ENCODE peak calls at places on chromosomes 2 and 18, in six cellular contexts. P is transverse colon, O is right lobe of liver, T is HCT116, V is prostate gland, M is heart left ventricle. A is an unnamed sample.

GRCh38 chr2:199861116-199861774 is 10.3 kb upstream of the FTCDNL1 start:
- DNase-seq in P (no peak), O (no peak), T (peak), V (no peak), M (no peak), A (peak)

GRCh38 chr2:4354678-4355077 is 651.3 kb downstream of the DCDC2C start:
- DNase-seq in P (no peak), O (no peak), T (no peak), V (no peak), M (no peak), A (peak)

GRCh38 chr2:138670734-138671133 is 109.5 kb downstream of the NXPH2 start:
- DNase-seq in P (no peak), O (no peak), T (no peak), V (no peak), M (no peak), A (no peak)

GRCh38 chr2:238077292-238077691 is 16.5 kb downstream of the SCLY start:
- DNase-seq in P (no peak), O (no peak), T (no peak), V (no peak), M (no peak), A (no peak)

GRCh38 chr2:168851674-168852320 is 38.4 kb downstream of the SPC25 start:
- DNase-seq in P (no peak), O (no peak), T (peak), V (no peak), M (no peak), A (peak)

GRCh38 chr2:240512109-240512485 is 45.7 kb downstream of the ANKMY1 start:
- DNase-seq in P (no peak), O (no peak), T (no peak), V (no peak), M (no peak), A (no peak)

GRCh38 chr2:130987519-130988425 is 105.5 kb downstream of the FAM168B start:
- DNase-seq in P (no peak), O (no peak), T (no peak), V (no peak), M (no peak), A (no peak)

GRCh38 chr18:49135871-49136270 is 185.1 kb upstream of the SMAD7 start:
- DNase-seq in P (no peak), O (no peak), T (no peak), V (no peak), M (no peak), A (no peak)

GRCh38 chr2:139813340-139813739 is 1033.2 kb upstream of the NXPH2 start:
- DNase-seq in P (no peak), O (no peak), T (no peak), V (no peak), M (no peak), A (no peak)

GRCh38 chr2:39523308-39524044 is 86.4 kb upstream of the MAP4K3 start:
- DNase-seq in P (no peak), O (no peak), T (peak), V (no peak), M (no peak), A (no peak)

GRCh38 chr2:102425441-102426132 is 2.6 kb downstream of the IL18RAP start:
- DNase-seq in P (no peak), O (no peak), T (no peak), V (no peak), M (no peak), A (no peak)

GRCh38 chr2:233007270-233007669 is 5.8 kb downstream of the NGEF start:
- DNase-seq in P (no peak), O (no peak), T (no peak), V (no peak), M (no peak), A (no peak)

GRCh38 chr2:165287083-165287778 is 48.0 kb downstream of the SCN2A start:
- DNase-seq in P (no peak), O (no peak), T (no peak), V (no peak), M (no peak), A (no peak)

GRCh38 chr2:64692401-64692800 is 38.7 kb upstream of the SERTAD2 start:
- DNase-seq in P (no peak), O (no peak), T (no peak), V (no peak), M (no peak), A (no peak)

GRCh38 chr2:144508162-144508765 is 11.7 kb downstream of the ZEB2 start:
- DNase-seq in P (no peak), O (no peak), T (no peak), V (no peak), M (no peak), A (peak)

GRCh38 chr2:43222472-43223146 is 3.8 kb downstream of the ZFP36L2 start:
- DNase-seq in P (no peak), O (peak), T (no peak), V (no peak), M (no peak), A (peak)

GRCh38 chr2:45184606-45185005 is 175.4 kb upstream of the SIX2 start:
- DNase-seq in P (no peak), O (no peak), T (peak), V (no peak), M (no peak), A (no peak)

GRCh38 chr2:138707424-138708074 is 72.6 kb downstream of the NXPH2 start:
- DNase-seq in P (no peak), O (no peak), T (no peak), V (no peak), M (no peak), A (no peak)

GRCh38 chr2:120445431-120446143 is 99.7 kb downstream of the INHBB start:
- DNase-seq in P (no peak), O (no peak), T (peak), V (no peak), M (no peak), A (no peak)

GRCh38 chr2:163281717-163282116 is 443.1 kb upstream of the KCNH7 start:
- DNase-seq in P (no peak), O (no peak), T (no peak), V (no peak), M (no peak), A (no peak)

GRCh38 chr2:148876589-148877402 is 1.8 kb downstream of the KIF5C start:
- DNase-seq in P (peak), O (peak), T (no peak), V (peak), M (no peak), A (no peak)

GRCh38 chr18:54607213-54607934 is 16.3 kb downstream of the DYNAP start:
- DNase-seq in P (peak), O (no peak), T (no peak), V (peak), M (no peak), A (no peak)

GRCh38 chr2:16437189-16437588 is 228.4 kb downstream of the CYRIA start:
- DNase-seq in P (no peak), O (no peak), T (no peak), V (no peak), M (no peak), A (no peak)

GRCh38 chr2:141900826-141901225 is 230.0 kb downstream of the LRP1B start:
- DNase-seq in P (no peak), O (no peak), T (no peak), V (no peak), M (no peak), A (no peak)
- TF ChIP-seq POLR2A in P (no peak), O (no peak), T (no peak), V (no peak), M (no peak), A (no peak)

GRCh38 chr2:46995844-46996243 is 80.2 kb upstream of the MCFD2 start:
- DNase-seq in P (no peak), O (no peak), T (no peak), V (no peak), M (no peak), A (no peak)

GRCh38 chr2:46993501-46993900 is 77.9 kb upstream of the MCFD2 start:
- DNase-seq in P (no peak), O (no peak), T (no peak), V (no peak), M (no peak), A (no peak)

GRCh38 chr2:46991985-46992384 is 76.4 kb upstream of the MCFD2 start:
- DNase-seq in P (no peak), O (no peak), T (no peak), V (no peak), M (no peak), A (no peak)

GRCh38 chr2:46990231-46990588 is 74.6 kb upstream of the MCFD2 start:
- DNase-seq in P (no peak), O (no peak), T (no peak), V (no peak), M (no peak), A (no peak)

DNA sequence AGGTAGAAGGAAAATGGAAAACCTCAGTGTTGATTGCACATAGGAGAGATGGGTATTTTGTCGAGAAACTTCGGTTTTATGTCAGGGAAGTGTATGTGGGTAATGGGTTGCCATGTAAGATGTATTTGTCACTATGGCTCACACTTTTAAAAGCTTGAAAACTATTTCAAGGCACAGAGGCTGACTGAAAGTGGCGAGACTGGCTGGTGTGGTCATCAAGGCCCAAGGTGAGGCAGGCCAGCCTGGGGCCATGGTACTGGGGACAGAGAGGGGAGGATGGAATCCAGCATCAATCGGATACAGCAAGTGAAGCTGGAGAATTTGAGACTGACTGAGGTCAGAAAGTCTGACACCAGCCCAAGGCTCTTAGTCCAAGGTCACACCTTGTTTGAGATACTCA is 77.2 kb upstream of the MCFD2 start:
- DNase-seq in P (no peak), O (no peak), T (no peak), V (no peak), M (no peak), A (no peak)
- TF ChIP-seq POLR2A in P (no peak), O (no peak), T (no peak), V (no peak), M (no peak), A (no peak)

GRCh38 chr2:95024306-95024880 is 1.1 kb upstream of the MAL start:
- DNase-seq in P (no peak), O (no peak), T (no peak), V (no peak), M (no peak), A (no peak)

GRCh38 chr2:95027369-95027720 is 1.8 kb downstream of the MAL start:
- DNase-seq in P (no peak), O (no peak), T (no peak), V (no peak), M (no peak), A (no peak)

GRCh38 chr2:95024960-95025405 is 525 bp upstream of the MAL start:
- DNase-seq in P (no peak), O (no peak), T (no peak), V (no peak), M (no peak), A (no peak)

GRCh38 chr2:95025406-95026319 is at the start of gene MAL:
- DNase-seq in P (no peak), O (no peak), T (no peak), V (no peak), M (no peak), A (no peak)

DNA sequence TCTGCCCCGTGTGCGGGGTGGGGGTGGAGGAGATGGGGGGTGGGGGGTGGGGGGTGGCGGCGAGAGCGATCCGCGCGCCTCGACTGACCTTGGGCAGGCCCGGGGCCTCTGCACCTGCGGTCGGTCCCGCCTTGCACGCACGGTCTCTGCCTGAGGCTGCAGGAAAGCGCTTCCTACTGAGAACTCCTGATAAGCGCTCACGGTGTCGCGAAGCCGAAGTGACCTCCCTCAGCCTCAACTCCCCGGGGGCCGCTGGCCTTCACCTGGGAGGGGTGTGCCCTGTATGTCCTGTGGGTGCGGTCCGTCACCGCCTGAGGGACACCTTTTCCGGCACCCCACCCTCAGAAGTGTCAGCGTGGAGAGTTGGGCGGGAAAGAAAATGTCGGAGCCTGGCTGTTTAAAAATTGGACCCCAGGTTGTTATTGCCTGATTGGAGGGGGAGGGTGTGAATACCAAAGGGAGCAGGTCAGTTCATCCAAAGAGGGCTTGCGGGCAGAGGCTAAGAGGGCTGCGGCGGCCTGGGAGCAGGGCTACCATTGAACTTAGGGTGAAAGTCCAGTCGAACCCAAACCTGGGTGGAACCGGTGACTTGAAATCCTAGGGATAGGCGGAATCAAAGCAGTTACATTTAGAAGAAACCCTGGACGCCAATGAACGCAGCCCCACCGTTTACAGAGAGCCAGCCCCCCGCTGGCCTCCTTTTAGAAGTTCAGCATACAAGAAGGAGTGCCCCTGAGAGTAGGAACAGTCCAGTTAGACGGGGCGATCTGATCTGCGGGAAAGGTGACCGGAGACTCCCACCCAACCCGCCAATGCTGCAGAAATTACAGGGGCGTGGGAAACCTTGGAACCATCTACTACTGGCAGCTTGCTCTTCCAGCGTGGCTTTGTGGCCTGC is 1.2 kb downstream of the MAL start:
- DNase-seq in P (no peak), O (peak), T (no peak), V (no peak), M (no peak), A (no peak)
- TF ChIP-seq POLR2A in P (no peak), O (no peak), T (no peak), V (no peak), M (no peak), A (no peak)

GRCh38 chr2:176103634-176104337 is 3.3 kb upstream of the HOXD11 start:
- DNase-seq in P (no peak), O (no peak), T (no peak), V (peak), M (peak), A (no peak)

GRCh38 chr2:176106636-176107539 is at the start of gene HOXD11:
- DNase-seq in P (peak), O (peak), T (no peak), V (peak), M (peak), A (peak)

GRCh38 chr2:176104338-176105077 is 2.6 kb upstream of the HOXD11 start:
- DNase-seq in P (no peak), O (no peak), T (no peak), V (no peak), M (peak), A (peak)

GRCh38 chr2:176105727-176106635 is 1.1 kb upstream of the HOXD11 start:
- DNase-seq in P (no peak), O (no peak), T (no peak), V (no peak), M (peak), A (no peak)

GRCh38 chr2:176105078-176105726 is 1.9 kb upstream of the HOXD11 start:
- DNase-seq in P (no peak), O (no peak), T (no peak), V (no peak), M (peak), A (no peak)
- TF ChIP-seq POLR2A in P (no peak), O (no peak), T (no peak), V (no peak), M (no peak), A (no peak)

GRCh38 chr2:37618326-37618725 is 53.1 kb downstream of the CDC42EP3 start:
- DNase-seq in P (no peak), O (no peak), T (no peak), V (no peak), M (no peak), A (no peak)
- TF ChIP-seq POLR2A in P (no peak), O (no peak), T (no peak), V (no peak), M (no peak), A (no peak)